ENCODE peak calls at places on chromosome 11, in eight cellular contexts. J is IMR-90; D is cardiac fibroblast; G is AG10803; F is brain microvascular endothelial cell; O is GM23338; H is fibroblast of pulmonary artery; W is CD8-positive, alpha-beta T cell. N is an unnamed sample.

GRCh38 chr11:11584446-11584810 is 37.4 kb downstream of the GALNT18 start:
- DNase-seq in J (peak), D (peak), G (peak), F (peak), O (no peak), H (peak), W (no peak), N (peak)

GRCh38 chr11:1888811-1889526 is 2.7 kb downstream of the PRR33 start:
- DNase-seq in J (no peak), D (no peak), G (no peak), F (no peak), O (no peak), H (no peak), W (peak), N (no peak)

GRCh38 chr11:75783416-75784084 is 15.0 kb downstream of the DGAT2 start:
- DNase-seq in J (no peak), D (no peak), G (no peak), F (no peak), O (no peak), H (no peak), W (no peak), N (no peak)

GRCh38 chr11:117717485-117718314 is 79.3 kb downstream of the DSCAML1 start:
- DNase-seq in J (no peak), D (no peak), G (no peak), F (no peak), O (peak), H (no peak), W (no peak), N (no peak)

GRCh38 chr11:113773092-113773415 is 438 bp downstream of the ZW10 start:
- DNase-seq in J (peak), D (peak), G (peak), F (peak), O (peak), H (peak), W (no peak), N (no peak)

GRCh38 chr11:101915811-101916291 is 471 bp downstream of the ANGPTL5 start:
- DNase-seq in J (peak), D (peak), G (peak), F (peak), O (peak), H (peak), W (no peak), N (peak)

GRCh38 chr11:125626381-125626950 is 1.5 kb downstream of the CHEK1 start:
- DNase-seq in J (peak), D (no peak), G (peak), F (no peak), O (peak), H (no peak), W (peak), N (no peak)

GRCh38 chr11:110531056-110531756 is 101.5 kb downstream of the FDX1 start:
- DNase-seq in J (peak), D (no peak), G (no peak), F (no peak), O (no peak), H (no peak), W (no peak), N (no peak)

GRCh38 chr11:215581-216037 is 8.1 kb downstream of the RIC8A start:
- DNase-seq in J (no peak), D (peak), G (no peak), F (no peak), O (no peak), H (no peak), W (no peak), N (no peak)

GRCh38 chr11:70912226-70912840 is 340.0 kb downstream of the SHANK2 start:
- DNase-seq in J (peak), D (peak), G (no peak), F (no peak), O (no peak), H (no peak), W (no peak), N (peak)

GRCh38 chr11:125464266-125464662 is 31.8 kb downstream of the FEZ1 start:
- DNase-seq in J (peak), D (peak), G (peak), F (peak), O (no peak), H (peak), W (no peak), N (peak)

GRCh38 chr11:82929121-82929520 is 27.6 kb downstream of the DDIAS start:
- DNase-seq in J (no peak), D (no peak), G (no peak), F (no peak), O (no peak), H (no peak), W (no peak), N (no peak)
- H3K4me3 ChIP-seq in J (no peak), D (no peak), G (no peak), F (no peak), O (no peak), H (no peak), W (no peak), N (no peak)

GRCh38 chr11:60699282-60699681 is at the start of gene MS4A8:
- DNase-seq in J (no peak), D (no peak), G (no peak), F (no peak), O (no peak), H (no peak), W (no peak), N (no peak)

GRCh38 chr11:60701509-60701818 is 2.1 kb downstream of the MS4A8 start:
- DNase-seq in J (no peak), D (no peak), G (no peak), F (no peak), O (no peak), H (no peak), W (no peak), N (no peak)

GRCh38 chr11:60705895-60706294 is 6.5 kb downstream of the MS4A8 start:
- DNase-seq in J (no peak), D (no peak), G (no peak), F (no peak), O (no peak), H (no peak), W (no peak), N (no peak)

GRCh38 chr11:60703374-60703773 is 4.0 kb downstream of the MS4A8 start:
- DNase-seq in J (no peak), D (no peak), G (no peak), F (no peak), O (no peak), H (no peak), W (no peak), N (no peak)

GRCh38 chr11:60700689-60701508 is 1.5 kb downstream of the MS4A8 start:
- DNase-seq in J (no peak), D (peak), G (no peak), F (no peak), O (peak), H (peak), W (no peak), N (no peak)
- TF ChIP-seq CTCF in J (no peak), D (peak), G (no peak), F (peak), O (peak), H (peak), W (no peak), N (peak)

DNA sequence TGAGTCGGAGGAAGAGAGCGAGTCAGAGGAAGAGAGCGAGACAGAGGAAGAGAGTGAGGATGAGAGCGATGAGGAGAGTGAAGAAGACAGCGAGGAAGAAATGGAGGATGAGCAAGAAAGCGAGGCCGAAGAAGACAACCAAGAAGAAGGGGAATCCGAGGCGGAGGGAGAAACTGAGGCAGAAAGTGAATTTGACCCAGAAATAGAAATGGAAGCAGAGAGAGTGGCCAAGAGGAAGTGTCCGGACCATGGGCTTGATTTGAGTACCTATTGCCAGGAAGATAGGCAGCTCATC is 780 bp downstream of the TRIM44 start:
- DNase-seq in J (no peak), D (no peak), G (no peak), F (no peak), O (no peak), H (no peak), W (no peak), N (no peak)
- H3K4me3 ChIP-seq in J (peak), D (peak), G (peak), F (peak), O (peak), H (peak), W (peak), N (peak)

GRCh38 chr11:33877029-33877428 is 14.8 kb downstream of the LMO2 start:
- DNase-seq in J (no peak), D (no peak), G (no peak), F (no peak), O (no peak), H (no peak), W (no peak), N (no peak)

GRCh38 chr11:33884035-33884434 is 7.8 kb downstream of the LMO2 start:
- DNase-seq in J (no peak), D (no peak), G (no peak), F (no peak), O (no peak), H (no peak), W (no peak), N (no peak)

GRCh38 chr11:33885338-33886005 is 6.4 kb downstream of the LMO2 start:
- DNase-seq in J (no peak), D (no peak), G (no peak), F (no peak), O (no peak), H (no peak), W (no peak), N (no peak)

GRCh38 chr11:33881651-33882279 is 10.1 kb downstream of the LMO2 start:
- DNase-seq in J (no peak), D (no peak), G (no peak), F (no peak), O (no peak), H (no peak), W (no peak), N (no peak)
- TF ChIP-seq CTCF in J (no peak), D (no peak), G (no peak), F (no peak), O (no peak), H (no peak), W (no peak), N (no peak)

GRCh38 chr11:24747275-24748251 is 250.7 kb downstream of the LUZP2 start:
- DNase-seq in J (no peak), D (no peak), G (no peak), F (no peak), O (no peak), H (no peak), W (no peak), N (no peak)
- H3K4me3 ChIP-seq in J (no peak), D (no peak), G (no peak), F (no peak), O (no peak), H (no peak), W (no peak), N (no peak)

N was measured in astrocyte of the spinal cord.